ENCODE peak calls at places on chromosomes 11 and 22, in eight cellular contexts. F is IMR-90, Z is adipocyte, B is GM23248, C is mesendoderm, N is right cardiac atrium, J is H9, V is psoas muscle. E is an unnamed sample. For H3K4me1, the result is how much of the 10 kb centered on the place peaks cover.

GRCh38 chr22:17064498-17065100 is 20.2 kb upstream of the IL17RA start:
- DNase-seq in V (no peak), B (no peak), J (no peak), Z (no peak), F (no peak), N (no peak), C (no peak), E (no peak)

GRCh38 chr11:70456921-70457532 is 58.7 kb downstream of the CTTN start:
- DNase-seq in F (peak), Z (peak), J (no peak), C (no peak), N (no peak), B (peak), V (no peak), E (no peak)

GRCh38 chr22:45804986-45805325 is 133.3 kb downstream of the ATXN10 start:
- DNase-seq in B (peak), C (no peak), V (no peak), J (no peak), Z (peak), N (no peak), F (peak), E (no peak)

GRCh38 chr11:113477321-113477720 is 2.1 kb upstream of the DRD2 start:
- DNase-seq in B (no peak), V (no peak), Z (no peak), J (peak), N (no peak), C (peak), F (no peak), E (no peak)

GRCh38 chr11:47083913-47084312 is 92.8 kb downstream of the ARFGAP2 start:
- DNase-seq in N (no peak), J (no peak), F (peak), V (no peak), Z (peak), B (peak), C (no peak), E (no peak)

GRCh38 chr11:105429421-105429965 is 180.4 kb upstream of the GRIA4 start:
- DNase-seq in B (no peak), C (no peak), Z (no peak), J (no peak), N (no peak), V (no peak), F (no peak), E (no peak)

GRCh38 chr22:45502215-45503070 is at the start of gene FBLN1:
- DNase-seq in J (peak), C (peak), N (peak), F (no peak), B (peak), V (peak), Z (peak), E (peak)

GRCh38 chr11:86247608-86248007 is 3.1 kb downstream of the EED start:
- DNase-seq in J (no peak), N (no peak), V (no peak), F (no peak), Z (no peak), C (no peak), B (no peak), E (no peak)

GRCh38 chr11:118042126-118042525 is 34.8 kb upstream of the TMPRSS4 start:
- DNase-seq in J (no peak), V (no peak), N (no peak), Z (no peak), F (no peak), B (no peak), C (no peak), E (no peak)

GRCh38 chr11:118046051-118046963 is 30.6 kb upstream of the TMPRSS4 start:
- DNase-seq in Z (no peak), N (no peak), J (no peak), V (no peak), B (no peak), C (no peak), F (no peak), E (no peak)

GRCh38 chr11:118046964-118047700 is 29.7 kb upstream of the TMPRSS4 start:
- DNase-seq in V (no peak), B (no peak), C (no peak), Z (no peak), N (no peak), J (no peak), F (no peak), E (no peak)

GRCh38 chr11:118045191-118045590 is 31.7 kb upstream of the TMPRSS4 start:
- DNase-seq in N (no peak), J (no peak), Z (no peak), B (no peak), F (no peak), V (no peak), C (no peak), E (no peak)

GRCh38 chr11:118042791-118043190 is 34.1 kb upstream of the TMPRSS4 start:
- DNase-seq in N (no peak), Z (no peak), C (no peak), B (no peak), V (no peak), F (no peak), J (no peak), E (no peak)
- H3K4me1 ChIP-seq in N (under half), Z (under half), C (under half), B (under half), V (under half), F (under half), J (under half), E (under half)

GRCh38 chr11:62559204-62559603 is 12.6 kb upstream of the AHNAK start:
- DNase-seq in J (no peak), F (no peak), C (no peak), V (no peak), Z (no peak), N (no peak), B (no peak), E (no peak)
- H3K4me1 ChIP-seq in J (under half), F (under half), C (under half), V (half or more), Z (half or more), N (under half), B (half or more), E (half or more)

GRCh38 chr22:39237276-39238123 is 7.3 kb downstream of the PDGFB start:
- DNase-seq in C (no peak), B (no peak), Z (no peak), V (no peak), F (no peak), N (no peak), J (no peak), E (no peak)
- H3K4me1 ChIP-seq in C (under half), B (under half), Z (under half), V (half or more), F (under half), N (under half), J (under half), E (half or more)

GRCh38 chr11:75893202-75893601 is 78.2 kb downstream of the UVRAG start:
- DNase-seq in V (no peak), F (no peak), Z (no peak), B (no peak), J (no peak), C (no peak), N (no peak), E (no peak)
- H3K4me1 ChIP-seq in V (under half), F (under half), Z (under half), B (under half), J (under half), C (under half), N (under half), E (under half)

DNA sequence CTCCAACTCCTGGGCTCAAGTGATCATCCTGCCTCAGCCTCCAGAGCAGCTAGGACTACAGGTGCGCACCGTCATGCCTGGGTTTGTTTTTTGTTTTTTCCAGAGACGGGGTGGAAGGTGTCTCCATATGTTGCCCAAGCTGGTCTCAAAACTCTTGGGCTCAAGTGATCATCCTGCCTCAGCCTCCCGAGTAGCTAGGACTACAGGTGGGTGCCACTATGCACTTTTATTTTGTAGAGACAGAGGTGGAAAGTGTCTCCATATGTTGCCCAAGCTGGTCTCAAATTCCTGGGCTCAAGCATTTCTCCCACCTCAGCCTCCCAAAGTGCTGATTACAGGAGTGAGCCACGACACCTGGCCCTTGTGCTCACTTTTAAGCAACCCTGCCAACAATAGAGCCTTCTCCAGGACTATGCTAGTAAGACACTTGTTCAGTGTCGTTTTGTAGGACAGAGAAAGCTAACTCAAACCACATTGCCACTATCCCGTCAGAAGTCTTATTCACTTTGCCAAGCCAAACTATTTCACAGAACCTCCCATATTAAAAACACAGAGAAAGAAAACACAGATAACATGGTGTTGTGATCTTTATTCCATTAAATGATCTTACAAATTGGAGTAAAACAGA is 9.4 kb upstream of the PLAAT3 start:
- DNase-seq in V (no peak), B (peak), Z (peak), N (no peak), C (no peak), J (no peak), F (no peak), E (no peak)
- H3K4me1 ChIP-seq in V (under half), B (under half), Z (under half), N (under half), C (under half), J (under half), F (under half), E (under half)

GRCh38 chr11:59669611-59670009 is 773 bp upstream of the PATL1 start:
- DNase-seq in Z (peak), V (peak), N (peak), F (peak), B (peak), J (no peak), C (peak), E (peak)

GRCh38 chr11:59668188-59668949 is 468 bp downstream of the PATL1 start:
- DNase-seq in Z (peak), B (peak), J (peak), V (peak), C (peak), F (peak), N (peak), E (peak)

GRCh38 chr11:59666969-59667368 is 1.9 kb downstream of the PATL1 start:
- DNase-seq in F (peak), Z (peak), B (peak), C (no peak), N (no peak), J (no peak), V (no peak), E (no peak)

GRCh38 chr11:59667812-59668187 is 1.0 kb downstream of the PATL1 start:
- DNase-seq in B (no peak), Z (no peak), F (no peak), J (no peak), N (no peak), C (no peak), V (no peak), E (no peak)

GRCh38 chr11:59668950-59669610 is at the start of gene PATL1:
- DNase-seq in F (peak), N (peak), J (peak), C (peak), Z (peak), B (peak), V (peak), E (peak)
- H3K4me1 ChIP-seq in F (under half), N (under half), J (under half), C (under half), Z (under half), B (under half), V (under half), E (under half)

GRCh38 chr11:12185106-12185690 is 74.8 kb downstream of the MICAL2 start:
- DNase-seq in B (no peak), F (no peak), V (no peak), Z (no peak), N (no peak), J (no peak), C (no peak), E (no peak)
- H3K4me1 ChIP-seq in B (under half), F (under half), V (under half), Z (under half), N (under half), J (under half), C (under half), E (half or more)

DNA sequence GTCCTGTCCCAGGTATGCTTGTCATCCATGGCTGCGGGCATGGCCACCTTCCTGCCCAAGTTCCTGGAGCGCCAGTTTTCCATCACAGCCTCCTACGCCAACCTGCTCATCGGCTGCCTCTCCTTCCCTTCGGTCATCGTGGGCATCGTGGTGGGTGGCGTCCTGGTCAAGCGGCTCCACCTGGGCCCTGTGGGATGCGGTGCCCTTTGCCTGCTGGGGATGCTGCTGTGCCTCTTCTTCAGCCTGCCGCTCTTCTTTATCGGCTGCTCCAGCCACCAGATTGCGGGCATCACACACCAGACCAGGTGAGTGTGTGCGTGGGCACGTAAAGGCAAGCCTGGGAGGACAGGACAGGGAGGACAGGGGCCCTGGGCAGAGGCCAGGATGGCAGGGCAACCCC is 42.4 kb downstream of the SLCO2B1 start:
- DNase-seq in C (no peak), N (no peak), B (no peak), Z (no peak), F (no peak), J (no peak), V (no peak), E (peak)
- H3K4me1 ChIP-seq in C (under half), N (under half), B (under half), Z (under half), F (under half), J (under half), V (under half), E (under half)

DNA sequence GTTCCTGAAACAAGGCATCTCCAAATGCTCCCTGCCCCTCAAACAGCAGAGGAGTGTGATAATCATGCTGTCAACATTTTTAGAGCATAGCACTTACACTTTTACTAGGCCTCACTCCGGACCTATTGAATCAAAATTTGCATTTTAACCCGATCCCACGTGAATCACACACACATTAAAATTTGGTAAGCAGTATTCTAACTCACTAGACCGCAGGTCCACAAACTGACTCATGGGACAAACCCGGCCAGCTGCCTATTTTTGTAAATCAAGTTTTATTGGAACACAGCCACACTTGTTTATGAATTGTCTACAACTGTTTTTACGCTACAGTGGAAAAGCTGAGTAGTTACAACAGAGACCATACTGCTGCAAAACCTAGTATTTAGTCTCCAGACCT is 43.3 kb downstream of the SNX19 start:
- DNase-seq in J (no peak), B (peak), N (no peak), C (no peak), V (no peak), F (peak), Z (peak), E (no peak)
- H3K4me1 ChIP-seq in J (under half), B (under half), N (under half), C (under half), V (under half), F (under half), Z (under half), E (half or more)

DNA sequence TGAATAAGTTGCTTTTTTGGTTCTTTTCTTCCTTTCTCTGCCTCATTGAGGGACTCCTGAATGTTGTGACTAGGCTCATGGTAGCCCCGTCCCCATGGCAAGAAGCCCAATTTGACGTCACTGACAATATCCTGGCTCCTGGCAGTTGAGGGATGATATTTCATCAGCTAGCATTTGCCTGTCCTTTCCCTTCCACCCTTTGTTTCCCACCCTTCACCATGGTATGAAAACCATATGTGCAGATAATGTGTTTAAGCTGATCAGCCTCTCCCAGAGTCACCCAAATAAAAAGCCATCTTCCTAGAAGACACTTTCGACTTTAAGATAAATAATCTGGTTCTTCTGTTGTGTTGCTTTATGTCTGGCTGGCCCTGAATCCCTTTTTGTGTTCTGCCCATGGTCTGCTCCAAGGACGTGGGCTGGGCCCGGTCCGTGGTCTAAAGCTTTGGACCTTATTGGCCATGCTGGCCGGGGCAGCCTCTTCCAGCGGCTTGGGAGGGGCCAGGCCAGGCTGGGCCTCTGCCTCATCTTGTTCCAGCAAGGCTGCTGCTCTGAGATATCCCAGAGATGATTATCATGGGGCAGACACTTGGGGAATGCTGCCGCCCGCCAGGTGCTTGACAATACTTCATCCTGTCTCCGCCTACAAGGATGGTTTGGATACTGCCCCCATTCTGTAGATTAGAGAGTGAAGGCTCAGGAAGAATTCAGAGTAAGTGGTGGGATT is 5.1 kb downstream of the TSPAN18 start:
- DNase-seq in C (peak), F (no peak), J (peak), Z (peak), N (peak), V (no peak), B (no peak), E (no peak)
- H3K4me1 ChIP-seq in C (under half), F (under half), J (under half), Z (under half), N (under half), V (under half), B (under half), E (under half)

E was measured in tibial artery.